ENCODE peak calls at places on chromosomes 3 and 15, in ten cellular contexts. One of them, this sample, is unnamed.

GRCh38 chr3:50533346-50533745 is 29.9 kb upstream of the CACNA2D2 start:
- DNase-seq in AG08395: no peak
- DNase-seq in GM10248: no peak
- DNase-seq in non-pigmented ciliary epithelial cell: no peak
- DNase-seq in PC-3: no peak
- DNase-seq in fibroblast of lung: no peak
- DNase-seq in mucosa of gallbladder: no peak
- DNase-seq in neural crest cell: no peak
- DNase-seq in GM23248: no peak
- DNase-seq in GM12892: no peak
- DNase-seq in this sample: no peak

GRCh38 chr3:142663865-142664264 is 60.0 kb upstream of the TRPC1 start:
- DNase-seq in fibroblast of lung: no peak
- DNase-seq in GM10248: no peak
- DNase-seq in GM23248: no peak
- DNase-seq in neural crest cell: no peak
- DNase-seq in PC-3: no peak
- DNase-seq in AG08395: no peak
- DNase-seq in GM12892: no peak
- DNase-seq in non-pigmented ciliary epithelial cell: no peak
- DNase-seq in mucosa of gallbladder: no peak
- DNase-seq in this sample: no peak

GRCh38 chr15:99978426-99978825 is 245.2 kb upstream of the LYSMD4 start:
- DNase-seq in neural crest cell: no peak
- DNase-seq in GM10248: no peak
- DNase-seq in PC-3: no peak
- DNase-seq in fibroblast of lung: no peak
- DNase-seq in GM12892: no peak
- DNase-seq in mucosa of gallbladder: no peak
- DNase-seq in GM23248: no peak
- DNase-seq in AG08395: no peak
- DNase-seq in non-pigmented ciliary epithelial cell: no peak
- DNase-seq in this sample: no peak

GRCh38 chr3:183650554-183650953 is 15.1 kb downstream of the KLHL24 start:
- DNase-seq in GM10248: no peak
- DNase-seq in non-pigmented ciliary epithelial cell: peak
- DNase-seq in neural crest cell: no peak
- DNase-seq in AG08395: no peak
- DNase-seq in mucosa of gallbladder: no peak
- DNase-seq in PC-3: no peak
- DNase-seq in GM12892: no peak
- DNase-seq in GM23248: no peak
- DNase-seq in fibroblast of lung: no peak
- DNase-seq in this sample: no peak

GRCh38 chr15:30928076-30928475 is 24.4 kb downstream of the FAN1 start:
- DNase-seq in neural crest cell: no peak
- DNase-seq in non-pigmented ciliary epithelial cell: no peak
- DNase-seq in GM10248: no peak
- DNase-seq in PC-3: no peak
- DNase-seq in GM23248: peak
- DNase-seq in AG08395: no peak
- DNase-seq in fibroblast of lung: peak
- DNase-seq in GM12892: no peak
- DNase-seq in mucosa of gallbladder: no peak
- DNase-seq in this sample: no peak

GRCh38 chr3:96069065-96069464 is 745.3 kb upstream of the EPHA6 start:
- DNase-seq in GM12892: no peak
- DNase-seq in GM23248: no peak
- DNase-seq in AG08395: no peak
- DNase-seq in PC-3: no peak
- DNase-seq in mucosa of gallbladder: no peak
- DNase-seq in fibroblast of lung: no peak
- DNase-seq in neural crest cell: no peak
- DNase-seq in non-pigmented ciliary epithelial cell: no peak
- DNase-seq in GM10248: no peak
- DNase-seq in this sample: no peak

GRCh38 chr15:66698318-66698961 is 3.6 kb upstream of the SMAD6 start:
- DNase-seq in fibroblast of lung: peak
- DNase-seq in neural crest cell: peak
- DNase-seq in AG08395: peak
- DNase-seq in GM12892: no peak
- DNase-seq in non-pigmented ciliary epithelial cell: no peak
- DNase-seq in mucosa of gallbladder: peak
- DNase-seq in GM10248: no peak
- DNase-seq in PC-3: peak
- DNase-seq in GM23248: peak
- DNase-seq in this sample: peak

GRCh38 chr3:50272911-50273688 is 4.2 kb downstream of the SEMA3B start:
- DNase-seq in GM10248: peak
- DNase-seq in AG08395: peak
- DNase-seq in non-pigmented ciliary epithelial cell: no peak
- DNase-seq in mucosa of gallbladder: peak
- DNase-seq in GM12892: peak
- DNase-seq in neural crest cell: peak
- DNase-seq in GM23248: peak
- DNase-seq in fibroblast of lung: peak
- DNase-seq in PC-3: peak
- DNase-seq in this sample: peak

GRCh38 chr3:96813820-96814580 is 394 bp upstream of the EPHA6 start:
- DNase-seq in non-pigmented ciliary epithelial cell: no peak
- DNase-seq in GM23248: peak
- DNase-seq in PC-3: peak
- DNase-seq in GM10248: peak
- DNase-seq in GM12892: peak
- DNase-seq in neural crest cell: peak
- DNase-seq in fibroblast of lung: peak
- DNase-seq in AG08395: peak
- DNase-seq in mucosa of gallbladder: peak
- DNase-seq in this sample: peak

GRCh38 chr3:45655906-45656305 is 33.3 kb upstream of the SACM1L start:
- DNase-seq in mucosa of gallbladder: no peak
- DNase-seq in GM23248: no peak
- DNase-seq in non-pigmented ciliary epithelial cell: no peak
- DNase-seq in GM12892: no peak
- DNase-seq in AG08395: no peak
- DNase-seq in GM10248: no peak
- DNase-seq in neural crest cell: no peak
- DNase-seq in PC-3: peak
- DNase-seq in fibroblast of lung: no peak
- DNase-seq in this sample: peak

GRCh38 chr15:68634122-68634482 is 55.3 kb downstream of the CORO2B start:
- DNase-seq in GM23248: no peak
- DNase-seq in non-pigmented ciliary epithelial cell: no peak
- DNase-seq in PC-3: no peak
- DNase-seq in GM10248: no peak
- DNase-seq in fibroblast of lung: no peak
- DNase-seq in AG08395: no peak
- DNase-seq in GM12892: no peak
- DNase-seq in neural crest cell: no peak
- DNase-seq in mucosa of gallbladder: no peak
- DNase-seq in this sample: no peak

GRCh38 chr15:69346112-69346511 is 47.4 kb downstream of the PAQR5 start:
- DNase-seq in PC-3: peak
- DNase-seq in AG08395: peak
- DNase-seq in mucosa of gallbladder: no peak
- DNase-seq in GM10248: no peak
- DNase-seq in non-pigmented ciliary epithelial cell: no peak
- DNase-seq in GM23248: peak
- DNase-seq in neural crest cell: no peak
- DNase-seq in GM12892: no peak
- DNase-seq in fibroblast of lung: peak
- DNase-seq in this sample: no peak

GRCh38 chr3:17638351-17638750 is 104.1 kb downstream of the TBC1D5 start:
- DNase-seq in mucosa of gallbladder: no peak
- DNase-seq in fibroblast of lung: peak
- DNase-seq in GM10248: no peak
- DNase-seq in GM12892: no peak
- DNase-seq in PC-3: no peak
- DNase-seq in GM23248: peak
- DNase-seq in neural crest cell: no peak
- DNase-seq in non-pigmented ciliary epithelial cell: no peak
- DNase-seq in AG08395: no peak
- DNase-seq in this sample: no peak

GRCh38 chr3:144055604-144056003 is 84.0 kb downstream of the DIPK2A start:
- DNase-seq in fibroblast of lung: no peak
- DNase-seq in mucosa of gallbladder: no peak
- DNase-seq in AG08395: peak
- DNase-seq in non-pigmented ciliary epithelial cell: no peak
- DNase-seq in GM12892: no peak
- DNase-seq in GM10248: no peak
- DNase-seq in neural crest cell: no peak
- DNase-seq in GM23248: peak
- DNase-seq in PC-3: peak
- DNase-seq in this sample: peak

GRCh38 chr3:66500575-66501482 is at the start of gene LRIG1:
- DNase-seq in GM12892: peak
- DNase-seq in GM10248: peak
- DNase-seq in PC-3: peak
- DNase-seq in GM23248: peak
- DNase-seq in non-pigmented ciliary epithelial cell: peak
- DNase-seq in fibroblast of lung: peak
- DNase-seq in AG08395: peak
- DNase-seq in neural crest cell: peak
- DNase-seq in mucosa of gallbladder: peak
- DNase-seq in this sample: peak

GRCh38 chr3:75978686-75979085 is 193.3 kb upstream of the ZNF717 start:
- DNase-seq in GM12892: no peak
- DNase-seq in GM23248: peak
- DNase-seq in PC-3: peak
- DNase-seq in AG08395: no peak
- DNase-seq in neural crest cell: no peak
- DNase-seq in fibroblast of lung: peak
- DNase-seq in GM10248: no peak
- DNase-seq in non-pigmented ciliary epithelial cell: no peak
- DNase-seq in mucosa of gallbladder: no peak
- DNase-seq in this sample: no peak

GRCh38 chr15:72492733-72493132 is 18.6 kb downstream of the ARIH1 start:
- DNase-seq in fibroblast of lung: no peak
- DNase-seq in PC-3: no peak
- DNase-seq in GM23248: peak
- DNase-seq in neural crest cell: no peak
- DNase-seq in GM10248: no peak
- DNase-seq in GM12892: no peak
- DNase-seq in mucosa of gallbladder: no peak
- DNase-seq in non-pigmented ciliary epithelial cell: no peak
- DNase-seq in AG08395: no peak
- DNase-seq in this sample: no peak

GRCh38 chr3:18127864-18128185 is 297.3 kb downstream of the SATB1 start:
- DNase-seq in mucosa of gallbladder: no peak
- DNase-seq in AG08395: no peak
- DNase-seq in GM12892: no peak
- DNase-seq in PC-3: no peak
- DNase-seq in GM23248: no peak
- DNase-seq in GM10248: no peak
- DNase-seq in neural crest cell: no peak
- DNase-seq in fibroblast of lung: no peak
- DNase-seq in non-pigmented ciliary epithelial cell: no peak
- DNase-seq in this sample: no peak

GRCh38 chr3:116425126-116425525 is 20.2 kb downstream of the LSAMP start:
- DNase-seq in non-pigmented ciliary epithelial cell: no peak
- DNase-seq in fibroblast of lung: no peak
- DNase-seq in GM23248: no peak
- DNase-seq in PC-3: no peak
- DNase-seq in neural crest cell: no peak
- DNase-seq in GM12892: no peak
- DNase-seq in mucosa of gallbladder: no peak
- DNase-seq in AG08395: no peak
- DNase-seq in GM10248: no peak
- DNase-seq in this sample: no peak

GRCh38 chr15:77576538-77576937 is 56.2 kb downstream of the LINGO1 start:
- DNase-seq in GM23248: no peak
- DNase-seq in PC-3: no peak
- DNase-seq in GM10248: no peak
- DNase-seq in non-pigmented ciliary epithelial cell: no peak
- DNase-seq in neural crest cell: no peak
- DNase-seq in fibroblast of lung: no peak
- DNase-seq in GM12892: no peak
- DNase-seq in mucosa of gallbladder: no peak
- DNase-seq in AG08395: no peak
- DNase-seq in this sample: no peak

GRCh38 chr3:188889070-188889491 is 282.7 kb upstream of the TPRG1 start:
- DNase-seq in mucosa of gallbladder: no peak
- DNase-seq in fibroblast of lung: no peak
- DNase-seq in GM10248: no peak
- DNase-seq in non-pigmented ciliary epithelial cell: no peak
- DNase-seq in AG08395: no peak
- DNase-seq in PC-3: no peak
- DNase-seq in neural crest cell: no peak
- DNase-seq in GM12892: no peak
- DNase-seq in GM23248: peak
- DNase-seq in this sample: no peak

GRCh38 chr3:123652346-123652984 is 67.6 kb upstream of the HACD2 start:
- DNase-seq in PC-3: peak
- DNase-seq in non-pigmented ciliary epithelial cell: no peak
- DNase-seq in fibroblast of lung: peak
- DNase-seq in mucosa of gallbladder: peak
- DNase-seq in neural crest cell: peak
- DNase-seq in GM10248: peak
- DNase-seq in GM12892: peak
- DNase-seq in GM23248: peak
- DNase-seq in AG08395: peak
- DNase-seq in this sample: peak

GRCh38 chr3:171306631-171307030 is 153.6 kb downstream of the TNIK start:
- DNase-seq in PC-3: no peak
- DNase-seq in non-pigmented ciliary epithelial cell: peak
- DNase-seq in AG08395: peak
- DNase-seq in fibroblast of lung: peak
- DNase-seq in GM23248: peak
- DNase-seq in GM10248: no peak
- DNase-seq in neural crest cell: no peak
- DNase-seq in GM12892: no peak
- DNase-seq in mucosa of gallbladder: peak
- DNase-seq in this sample: no peak

This sample was measured in foreskin keratinocyte.